ENCODE peak calls at places on chromosomes 2 and 18, in eight cellular contexts. One of them, this sample, is unnamed.

GRCh38 chr2:111986116-111986900 is 68.8 kb upstream of the TMEM87B start:
- DNase-seq in B cell: no peak
- DNase-seq in choroid plexus epithelial cell: no peak
- DNase-seq in hepatocyte: no peak
- DNase-seq in GM23338: peak; percentile 33
- DNase-seq in H1: no peak
- DNase-seq in WTC11: no peak
- DNase-seq in stomach: no peak
- DNase-seq in this sample: no peak

GRCh38 chr2:42928161-42928691 is 135.8 kb upstream of the HAAO start:
- DNase-seq in choroid plexus epithelial cell: no peak
- DNase-seq in WTC11: no peak
- DNase-seq in GM23338: no peak
- DNase-seq in B cell: no peak
- DNase-seq in stomach: no peak
- DNase-seq in H1: no peak
- DNase-seq in hepatocyte: no peak
- DNase-seq in this sample: no peak

GRCh38 chr2:156841321-156841720 is 405.1 kb downstream of the GPD2 start:
- DNase-seq in stomach: no peak
- DNase-seq in GM23338: no peak
- DNase-seq in hepatocyte: no peak
- DNase-seq in H1: no peak
- DNase-seq in WTC11: no peak
- DNase-seq in choroid plexus epithelial cell: no peak
- DNase-seq in B cell: no peak
- DNase-seq in this sample: no peak

GRCh38 chr2:148165975-148166374 is 145.1 kb downstream of the MBD5 start:
- DNase-seq in B cell: no peak
- DNase-seq in GM23338: no peak
- DNase-seq in stomach: no peak
- DNase-seq in WTC11: no peak
- DNase-seq in choroid plexus epithelial cell: no peak
- DNase-seq in hepatocyte: no peak
- DNase-seq in H1: no peak
- DNase-seq in this sample: no peak

GRCh38 chr2:240873805-240874714 is 5.4 kb downstream of the AGXT start:
- DNase-seq in hepatocyte: peak; percentile 92
- DNase-seq in stomach: no peak
- DNase-seq in choroid plexus epithelial cell: no peak
- DNase-seq in WTC11: peak; percentile 31
- DNase-seq in B cell: peak; percentile 29
- DNase-seq in GM23338: peak; percentile 50
- DNase-seq in H1: no peak
- DNase-seq in this sample: no peak

GRCh38 chr2:128003463-128003862 is 24.4 kb downstream of the SAP130 start:
- DNase-seq in B cell: no peak
- DNase-seq in hepatocyte: no peak
- DNase-seq in GM23338: no peak
- DNase-seq in choroid plexus epithelial cell: no peak
- DNase-seq in WTC11: no peak
- DNase-seq in stomach: no peak
- DNase-seq in H1: no peak
- DNase-seq in this sample: no peak

GRCh38 chr2:172088245-172089004 is 3.1 kb downstream of the DLX1 start:
- DNase-seq in B cell: peak; percentile 37
- DNase-seq in WTC11: peak; percentile 54
- DNase-seq in choroid plexus epithelial cell: no peak
- DNase-seq in GM23338: peak; percentile 66
- DNase-seq in hepatocyte: no peak
- DNase-seq in stomach: no peak
- DNase-seq in H1: no peak
- DNase-seq in this sample: no peak

GRCh38 chr2:217261452-217261851 is 401.6 kb upstream of the TNP1 start:
- DNase-seq in B cell: no peak
- DNase-seq in choroid plexus epithelial cell: peak; percentile 71
- DNase-seq in stomach: no peak
- DNase-seq in WTC11: no peak
- DNase-seq in GM23338: no peak
- DNase-seq in hepatocyte: no peak
- DNase-seq in H1: no peak
- DNase-seq in this sample: no peak

GRCh38 chr2:12684471-12684936 is 32.2 kb upstream of the TRIB2 start:
- DNase-seq in hepatocyte: no peak
- DNase-seq in WTC11: no peak
- DNase-seq in B cell: no peak
- DNase-seq in GM23338: peak; percentile 27
- DNase-seq in H1: no peak
- DNase-seq in choroid plexus epithelial cell: peak; percentile 70
- DNase-seq in stomach: no peak
- DNase-seq in this sample: no peak

GRCh38 chr2:134927195-134927594 is 8.6 kb downstream of the CCNT2 start:
- DNase-seq in choroid plexus epithelial cell: peak; percentile 65
- DNase-seq in stomach: no peak
- DNase-seq in B cell: no peak
- DNase-seq in GM23338: no peak
- DNase-seq in hepatocyte: no peak
- DNase-seq in WTC11: no peak
- DNase-seq in H1: no peak
- DNase-seq in this sample: no peak

GRCh38 chr2:62595468-62595867 is 89.5 kb upstream of the TMEM17 start:
- DNase-seq in WTC11: no peak
- DNase-seq in GM23338: no peak
- DNase-seq in B cell: no peak
- DNase-seq in hepatocyte: no peak
- DNase-seq in stomach: no peak
- DNase-seq in H1: no peak
- DNase-seq in choroid plexus epithelial cell: no peak
- DNase-seq in this sample: no peak

GRCh38 chr2:120707816-120708215 is 27.9 kb upstream of the GLI2 start:
- DNase-seq in GM23338: no peak
- DNase-seq in hepatocyte: no peak
- DNase-seq in B cell: no peak
- DNase-seq in choroid plexus epithelial cell: no peak
- DNase-seq in WTC11: no peak
- DNase-seq in H1: no peak
- DNase-seq in stomach: no peak
- DNase-seq in this sample: no peak

GRCh38 chr2:207869784-207870778 is 100.4 kb upstream of the FZD5 start:
- DNase-seq in GM23338: no peak
- DNase-seq in WTC11: no peak
- DNase-seq in H1: no peak
- DNase-seq in choroid plexus epithelial cell: peak; percentile 79
- DNase-seq in stomach: no peak
- DNase-seq in hepatocyte: peak; percentile 39
- DNase-seq in B cell: no peak
- DNase-seq in this sample: no peak

GRCh38 chr2:226031962-226032441 is 632.5 kb downstream of the NYAP2 start:
- DNase-seq in stomach: no peak
- DNase-seq in hepatocyte: peak; percentile 48
- DNase-seq in WTC11: no peak
- DNase-seq in GM23338: peak; percentile 61
- DNase-seq in B cell: no peak
- DNase-seq in choroid plexus epithelial cell: peak; percentile 47
- DNase-seq in H1: no peak
- DNase-seq in this sample: no peak

GRCh38 chr2:64250751-64251405 is 106.7 kb upstream of the PELI1 start:
- DNase-seq in hepatocyte: no peak
- DNase-seq in choroid plexus epithelial cell: no peak
- DNase-seq in H1: no peak
- DNase-seq in GM23338: peak; percentile 61
- DNase-seq in WTC11: peak; percentile 33
- DNase-seq in B cell: no peak
- DNase-seq in stomach: no peak
- DNase-seq in this sample: no peak

GRCh38 chr18:21345851-21346250 is 103.8 kb downstream of the GREB1L start:
- DNase-seq in WTC11: no peak
- DNase-seq in H1: no peak
- DNase-seq in B cell: no peak
- DNase-seq in hepatocyte: no peak
- DNase-seq in choroid plexus epithelial cell: no peak
- DNase-seq in stomach: no peak
- DNase-seq in GM23338: no peak
- DNase-seq in this sample: no peak

GRCh38 chr2:100820346-100821254 is 661 bp downstream of the NPAS2 start:
- DNase-seq in hepatocyte: peak; percentile 27
- DNase-seq in WTC11: peak; percentile 20
- DNase-seq in H1: no peak
- DNase-seq in stomach: peak; percentile 48
- DNase-seq in GM23338: peak; percentile 42
- DNase-seq in B cell: no peak
- DNase-seq in choroid plexus epithelial cell: no peak
- DNase-seq in this sample: no peak

GRCh38 chr2:100818003-100818605 is 1.8 kb upstream of the NPAS2 start:
- DNase-seq in B cell: no peak
- DNase-seq in WTC11: no peak
- DNase-seq in choroid plexus epithelial cell: peak; percentile 67
- DNase-seq in hepatocyte: no peak
- DNase-seq in H1: no peak
- DNase-seq in GM23338: no peak
- DNase-seq in stomach: no peak
- DNase-seq in this sample: no peak

GRCh38 chr2:100817388-100817985 is 2.5 kb upstream of the NPAS2 start:
- DNase-seq in choroid plexus epithelial cell: no peak
- DNase-seq in GM23338: no peak
- DNase-seq in hepatocyte: no peak
- DNase-seq in stomach: no peak
- DNase-seq in WTC11: no peak
- DNase-seq in H1: no peak
- DNase-seq in B cell: no peak
- DNase-seq in this sample: no peak

GRCh38 chr2:100819365-100820345 is at the start of gene NPAS2:
- DNase-seq in B cell: peak; percentile 55
- DNase-seq in GM23338: peak; percentile 46
- DNase-seq in stomach: peak; percentile 53
- DNase-seq in choroid plexus epithelial cell: peak; percentile 68
- DNase-seq in hepatocyte: peak; percentile 78
- DNase-seq in H1: no peak
- DNase-seq in WTC11: peak; percentile 30
- DNase-seq in this sample: no peak

DNA sequence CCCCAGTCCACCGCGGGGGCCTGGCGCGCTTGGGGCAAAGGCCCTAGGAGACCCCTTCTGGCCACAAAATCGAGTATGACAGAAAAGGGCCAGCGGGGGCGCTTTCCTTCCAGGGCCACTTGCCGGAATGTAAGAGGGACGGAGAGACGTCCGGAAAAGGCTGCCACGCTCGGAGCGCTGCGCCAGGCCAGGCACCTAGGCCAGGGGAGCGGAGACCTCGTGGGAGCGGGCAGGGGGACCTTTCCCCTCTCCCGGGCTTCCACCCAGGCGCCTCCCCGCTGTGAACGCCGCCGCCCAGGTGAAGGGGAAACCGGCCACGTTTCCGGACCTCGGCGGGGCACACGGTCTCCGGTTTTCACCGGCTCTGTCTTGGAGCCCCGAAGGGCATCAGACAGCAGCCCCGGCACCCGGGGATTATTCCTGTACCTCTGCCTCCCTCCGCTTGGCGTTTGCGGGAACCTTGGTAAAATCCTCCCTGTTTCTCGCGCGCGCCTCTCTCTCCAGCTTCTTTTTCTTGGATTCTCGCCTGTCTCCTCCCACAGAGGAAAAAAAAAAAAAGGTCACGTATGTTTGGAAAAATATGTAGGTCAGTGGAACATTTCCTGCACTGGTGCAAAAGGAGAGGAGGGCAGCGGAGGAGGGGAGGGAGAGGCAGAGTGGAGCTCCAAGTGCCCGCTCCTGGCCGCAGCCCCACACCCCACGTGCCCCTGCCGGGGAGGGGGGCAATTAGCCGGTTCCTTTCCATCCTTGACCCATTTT is 1.2 kb upstream of the NPAS2 start:
- DNase-seq in choroid plexus epithelial cell: peak; percentile 81
- DNase-seq in GM23338: peak; percentile 80
- DNase-seq in hepatocyte: peak; percentile 71
- DNase-seq in H1: no peak
- DNase-seq in stomach: peak; percentile 82
- DNase-seq in WTC11: peak; percentile 73
- DNase-seq in B cell: no peak
- DNase-seq in this sample: no peak
- TF ChIP-seq CTCF in choroid plexus epithelial cell: peak; percentile 41
- TF ChIP-seq CTCF in GM23338: peak; percentile 37
- TF ChIP-seq CTCF in hepatocyte: peak; percentile 43
- TF ChIP-seq CTCF in H1: peak; percentile 70
- TF ChIP-seq CTCF in stomach: no peak
- TF ChIP-seq CTCF in WTC11: peak; percentile 21
- TF ChIP-seq CTCF in B cell: no peak
- TF ChIP-seq CTCF in this sample: no peak

DNA sequence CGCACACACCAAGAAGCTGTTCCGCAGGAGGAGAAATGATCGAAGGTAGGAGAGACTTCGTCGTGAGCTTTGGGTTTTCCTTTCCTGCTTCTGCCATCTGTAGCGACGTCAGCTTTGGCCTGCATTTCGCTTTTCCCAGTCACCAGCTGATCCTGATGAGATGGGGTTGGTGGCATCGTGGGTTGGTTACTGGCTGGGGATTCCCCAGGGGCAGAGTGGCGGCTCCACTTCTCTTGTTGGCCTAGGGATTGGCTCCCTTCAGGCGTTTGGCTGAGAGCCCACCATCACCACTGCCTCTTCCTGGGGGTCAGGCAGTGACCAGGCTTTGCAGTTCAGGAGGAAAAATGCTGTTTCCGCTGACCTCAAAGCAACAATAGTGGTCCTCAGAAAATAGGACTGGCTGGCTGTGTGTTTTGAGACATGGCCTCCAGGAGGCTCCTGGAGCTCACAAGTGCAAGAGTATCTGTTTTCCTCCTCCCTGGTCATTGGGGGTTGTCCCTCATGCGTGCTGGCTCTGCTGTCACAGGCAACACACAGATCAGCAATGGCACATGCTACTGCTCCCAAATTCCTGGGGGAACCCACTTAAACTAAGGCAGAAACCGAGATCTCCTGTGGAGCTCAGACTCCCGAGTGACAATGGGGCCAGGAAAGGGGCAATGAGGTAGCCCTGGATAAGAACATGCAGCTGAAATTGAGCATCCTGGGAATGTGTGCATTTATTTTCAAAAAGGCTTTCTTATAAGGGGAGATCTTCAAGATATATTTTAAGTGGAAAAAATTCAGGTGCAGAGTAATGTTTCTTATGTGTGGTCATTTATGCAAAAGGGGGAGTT is 173.0 kb downstream of the CTIF start:
- DNase-seq in stomach: no peak
- DNase-seq in hepatocyte: peak; percentile 59
- DNase-seq in B cell: no peak
- DNase-seq in H1: no peak
- DNase-seq in GM23338: peak; percentile 51
- DNase-seq in WTC11: peak; percentile 40
- DNase-seq in choroid plexus epithelial cell: peak; percentile 70
- DNase-seq in this sample: no peak
- TF ChIP-seq CTCF in stomach: no peak
- TF ChIP-seq CTCF in hepatocyte: peak; percentile 63
- TF ChIP-seq CTCF in B cell: no peak
- TF ChIP-seq CTCF in H1: peak; percentile 58
- TF ChIP-seq CTCF in GM23338: peak; percentile 51
- TF ChIP-seq CTCF in WTC11: peak; percentile 20
- TF ChIP-seq CTCF in choroid plexus epithelial cell: peak; percentile 78
- TF ChIP-seq CTCF in this sample: peak; percentile 8

GRCh38 chr2:36544638-36545338 is 53.2 kb downstream of the FEZ2 start:
- DNase-seq in hepatocyte: no peak
- DNase-seq in B cell: no peak
- DNase-seq in stomach: no peak
- DNase-seq in H1: no peak
- DNase-seq in GM23338: no peak
- DNase-seq in choroid plexus epithelial cell: peak; percentile 52
- DNase-seq in WTC11: no peak
- DNase-seq in this sample: no peak
- TF ChIP-seq CTCF in hepatocyte: peak; percentile 13
- TF ChIP-seq CTCF in B cell: no peak
- TF ChIP-seq CTCF in stomach: no peak
- TF ChIP-seq CTCF in H1: no peak
- TF ChIP-seq CTCF in GM23338: peak; percentile 56
- TF ChIP-seq CTCF in choroid plexus epithelial cell: peak; percentile 61
- TF ChIP-seq CTCF in WTC11: no peak
- TF ChIP-seq CTCF in this sample: no peak

GRCh38 chr18:31563778-31564177 is 27.9 kb upstream of the TTR start:
- DNase-seq in B cell: no peak
- DNase-seq in choroid plexus epithelial cell: peak; percentile 16
- DNase-seq in GM23338: no peak
- DNase-seq in H1: no peak
- DNase-seq in hepatocyte: no peak
- DNase-seq in WTC11: no peak
- DNase-seq in stomach: no peak
- DNase-seq in this sample: no peak
- TF ChIP-seq CTCF in B cell: no peak
- TF ChIP-seq CTCF in choroid plexus epithelial cell: no peak
- TF ChIP-seq CTCF in GM23338: no peak
- TF ChIP-seq CTCF in H1: no peak
- TF ChIP-seq CTCF in hepatocyte: peak; percentile 35
- TF ChIP-seq CTCF in WTC11: no peak
- TF ChIP-seq CTCF in stomach: no peak
- TF ChIP-seq CTCF in this sample: peak; percentile 13

This sample was measured in D721Med.